ENCODE peak calls at places on chromosomes 16 and 17, in nine cellular contexts. I is PC-9, A is OCI-LY7, H is fibroblast of pulmonary artery, P is A549, G is fibroblast of lung, R is mucosa of descending colon, Z is epithelial cell of esophagus, T is epithelial cell of proximal tubule. N is an unnamed sample.

GRCh38 chr16:50272687-50273381 is 6.5 kb downstream of the ADCY7 start:
- DNase-seq in I (no peak), A (no peak), H (no peak), P (no peak), G (no peak), R (peak; percentile 41), Z (no peak), T (no peak), N (no peak)

GRCh38 chr17:42617956-42618431 is 8.5 kb downstream of the TUBG1 start:
- DNase-seq in I (no peak), A (peak; percentile 44), H (no peak), P (no peak), G (no peak), R (no peak), Z (no peak), T (no peak), N (no peak)

GRCh38 chr17:82754297-82755208 is 2.7 kb downstream of the TBCD start:
- DNase-seq in I (no peak), A (peak; percentile 52), H (no peak), P (peak; percentile 63), G (peak; percentile 65), R (no peak), Z (peak; percentile 84), T (no peak), N (no peak)

GRCh38 chr17:65368341-65368740 is 193.1 kb downstream of the AXIN2 start:
- DNase-seq in I (no peak), A (no peak), H (no peak), P (no peak), G (no peak), R (no peak), Z (no peak), T (no peak), N (no peak)

GRCh38 chr16:28933176-28933575 is 1.4 kb downstream of the CD19 start:
- DNase-seq in I (no peak), A (no peak), H (no peak), P (no peak), G (no peak), R (no peak), Z (no peak), T (no peak), N (no peak)

GRCh38 chr17:75996665-75997590 is 3.7 kb upstream of the CDK3 start:
- DNase-seq in I (peak; percentile 80), A (peak; percentile 32), H (peak; percentile 39), P (no peak), G (peak; percentile 74), R (peak; percentile 89), Z (peak; percentile 96), T (no peak), N (no peak)

GRCh38 chr16:5581963-5582362 is 484.4 kb upstream of the EEF2KMT start:
- DNase-seq in I (no peak), A (no peak), H (no peak), P (no peak), G (no peak), R (no peak), Z (no peak), T (no peak), N (no peak)

GRCh38 chr17:53006006-53006405 is 816.7 kb upstream of the KIF2B start:
- DNase-seq in I (no peak), A (no peak), H (no peak), P (no peak), G (no peak), R (no peak), Z (no peak), T (no peak), N (no peak)

GRCh38 chr16:15041260-15042011 is 14.4 kb downstream of the NTAN1 start:
- DNase-seq in I (no peak), A (no peak), H (peak; percentile 64), P (no peak), G (peak; percentile 53), R (peak; percentile 82), Z (no peak), T (no peak), N (peak; percentile 63)

GRCh38 chr16:2190659-2191445 is 5.6 kb downstream of the CASKIN1 start:
- DNase-seq in I (no peak), A (no peak), H (no peak), P (no peak), G (no peak), R (no peak), Z (no peak), T (no peak), N (no peak)

GRCh38 chr17:9120471-9120870 is 99.2 kb downstream of the NTN1 start:
- DNase-seq in I (no peak), A (no peak), H (no peak), P (peak; percentile 19), G (no peak), R (no peak), Z (no peak), T (no peak), N (no peak)

GRCh38 chr16:28258571-28258970 is 33.8 kb upstream of the SBK1 start:
- DNase-seq in I (peak; percentile 6), A (no peak), H (peak; percentile 19), P (no peak), G (peak; percentile 32), R (no peak), Z (no peak), T (no peak), N (no peak)

GRCh38 chr16:10121496-10121895 is 60.7 kb downstream of the GRIN2A start:
- DNase-seq in I (peak; percentile 69), A (no peak), H (peak; percentile 3), P (no peak), G (peak; percentile 95), R (no peak), Z (peak; percentile 49), T (peak; percentile 53), N (no peak)

GRCh38 chr16:4314532-4315184 is 1.2 kb upstream of the GLIS2 start:
- DNase-seq in I (no peak), A (peak; percentile 24), H (peak; percentile 52), P (peak; percentile 94), G (peak; percentile 69), R (no peak), Z (peak; percentile 52), T (no peak), N (no peak)

GRCh38 chr17:40321502-40322416 is 12.8 kb downstream of the RARA start:
- DNase-seq in I (no peak), A (no peak), H (no peak), P (no peak), G (no peak), R (peak; percentile 66), Z (no peak), T (no peak), N (no peak)

GRCh38 chr17:259341-259976 is 78.0 kb upstream of the DOC2B start:
- DNase-seq in I (no peak), A (no peak), H (no peak), P (no peak), G (no peak), R (peak; percentile 30), Z (no peak), T (no peak), N (no peak)

DNA sequence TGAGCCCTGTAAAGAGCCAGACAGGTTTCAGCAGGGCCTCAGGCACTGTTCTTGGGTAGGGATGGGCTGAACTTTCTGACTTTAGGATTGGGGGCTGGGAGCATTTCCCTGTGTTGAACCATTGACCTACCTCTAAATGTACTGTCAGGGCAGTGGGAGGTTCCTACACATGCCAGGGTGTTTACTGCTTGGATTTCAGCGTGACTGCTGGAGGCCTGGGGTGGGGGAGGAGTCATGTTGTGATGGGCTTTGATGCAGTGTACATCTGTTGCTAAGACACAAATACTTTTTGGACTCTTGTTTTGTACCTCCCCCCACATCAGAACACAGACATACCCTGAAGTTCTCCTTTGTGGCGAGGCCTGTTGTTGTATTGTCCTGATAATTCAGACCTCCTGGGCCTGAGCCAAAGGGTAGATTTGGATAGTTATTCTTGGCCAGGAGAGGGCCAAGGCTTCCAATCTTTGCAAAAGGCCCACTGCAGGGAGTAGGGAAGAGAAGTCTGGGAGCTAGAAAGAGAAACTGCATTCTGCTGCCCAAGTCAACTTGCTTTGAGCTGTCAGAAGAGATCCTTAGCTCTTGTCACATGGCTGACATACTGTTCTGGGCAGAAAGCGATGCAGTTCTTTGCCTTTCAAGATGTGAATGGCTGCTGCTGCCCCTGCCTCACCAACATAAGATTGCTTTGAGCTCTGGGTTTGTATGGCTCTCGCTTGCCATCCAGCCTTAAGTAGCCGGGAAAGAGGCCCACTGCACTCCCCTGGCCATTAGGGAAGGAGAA is 3.7 kb downstream of the NFE2L1 start:
- DNase-seq in I (peak; percentile 31), A (no peak), H (peak; percentile 99), P (peak; percentile 52), G (peak; percentile 86), R (no peak), Z (peak; percentile 60), T (no peak), N (no peak)
- H3K4me3 ChIP-seq in I (no peak overlapping the region), A (peak overlapping the region; percentile 36), H (peak overlapping the region; percentile 91), P (no peak overlapping the region), G (peak overlapping the region; percentile 93), R (no peak overlapping the region), Z (no peak overlapping the region), T (peak overlapping the region; percentile 83), N (no peak overlapping the region)

GRCh38 chr17:18319604-18320256 is 4.6 kb downstream of the SMCR8 start:
- DNase-seq in I (peak; percentile 34), A (peak; percentile 60), H (peak; percentile 79), P (peak; percentile 63), G (peak; percentile 49), R (no peak), Z (peak; percentile 67), T (no peak), N (no peak)
- TF ChIP-seq CTCF in I (peak; percentile 48), A (peak; percentile 74), H (peak; percentile 63), P (peak; percentile 41), G (peak; percentile 61), R (no peak), Z (peak; percentile 56), T (peak; percentile 60), N (peak; percentile 55)

GRCh38 chr17:72123496-72123963 is 2.7 kb downstream of the SOX9 start:
- DNase-seq in I (no peak), A (no peak), H (no peak), P (no peak), G (peak; percentile 25), R (peak; percentile 59), Z (no peak), T (no peak), N (no peak)

GRCh38 chr17:72126575-72127486 is 6.0 kb downstream of the SOX9 start:
- DNase-seq in I (peak; percentile 97), A (no peak), H (peak; percentile 56), P (peak; percentile 75), G (peak; percentile 92), R (no peak), Z (peak; percentile 67), T (peak; percentile 52), N (no peak)

GRCh38 chr17:72123964-72124791 is 3.4 kb downstream of the SOX9 start:
- DNase-seq in I (no peak), A (no peak), H (peak; percentile 22), P (no peak), G (peak; percentile 53), R (no peak), Z (peak; percentile 24), T (no peak), N (no peak)

GRCh38 chr17:72125226-72125651 is 4.4 kb downstream of the SOX9 start:
- DNase-seq in I (no peak), A (no peak), H (peak; percentile 24), P (no peak), G (peak; percentile 65), R (no peak), Z (peak; percentile 63), T (no peak), N (no peak)

GRCh38 chr17:72125742-72126141 is 4.9 kb downstream of the SOX9 start:
- DNase-seq in I (no peak), A (no peak), H (peak; percentile 59), P (no peak), G (peak; percentile 77), R (no peak), Z (peak; percentile 66), T (no peak), N (no peak)
- H3K4me3 ChIP-seq in I (peak overlapping the region; percentile 55), A (no peak overlapping the region), H (no peak overlapping the region), P (no peak overlapping the region), G (peak overlapping the region; percentile 41), R (no peak overlapping the region), Z (no peak overlapping the region), T (no peak overlapping the region), N (no peak overlapping the region)

GRCh38 chr17:43790311-43790940 is 10.2 kb downstream of the CFAP97D1 start:
- DNase-seq in I (no peak), A (no peak), H (peak; percentile 11), P (no peak), G (no peak), R (no peak), Z (peak; percentile 69), T (no peak), N (no peak)
- TF ChIP-seq CTCF in I (peak; percentile 41), A (no peak), H (peak; percentile 24), P (no peak), G (peak; percentile 14), R (no peak), Z (peak; percentile 55), T (peak; percentile 43), N (peak; percentile 36)